ENCODE peak calls at places on chromosomes 11 and 22, in four cellular contexts. V is bronchial epithelial cell, D is IMR-90, G is ovary. O is an unnamed sample.

GRCh38 chr11:16352707-16353106 is 3.6 kb downstream of the SOX6 start:
- DNase-seq in V (no peak), D (no peak), G (no peak), O (no peak)

GRCh38 chr11:65277878-65278277 is 16.1 kb downstream of the POLA2 start:
- DNase-seq in G (no peak), V (no peak), D (no peak), O (no peak)

GRCh38 chr11:132621976-132622375 is 910.3 kb downstream of the OPCML start:
- DNase-seq in D (no peak), G (no peak), V (no peak), O (no peak)

GRCh38 chr11:127108838-127109237 is 108.3 kb upstream of the KIRREL3 start:
- DNase-seq in D (no peak), G (no peak), V (no peak), O (no peak)

GRCh38 chr22:19478466-19479357 is at the start of gene UFD1:
- DNase-seq in V (no peak), D (peak), G (peak), O (peak)

GRCh38 chr22:45096256-45096907 is 67.3 kb upstream of the NUP50 start:
- DNase-seq in V (peak), D (peak), G (peak), O (peak)

GRCh38 chr11:57430946-57431345 is 4.0 kb upstream of the SLC43A3 start:
- DNase-seq in D (no peak), G (no peak), V (no peak), O (no peak)

GRCh38 chr11:36292311-36292722 is 3.1 kb upstream of the COMMD9 start:
- DNase-seq in V (peak), D (peak), G (no peak), O (no peak)

GRCh38 chr22:23287136-23288095 is 107.1 kb downstream of the BCR start:
- DNase-seq in D (no peak), G (no peak), V (no peak), O (no peak)

GRCh38 chr11:131025020-131025419 is 108.7 kb upstream of the SNX19 start:
- DNase-seq in V (peak), G (no peak), D (peak), O (no peak)

GRCh38 chr22:29580200-29580810 is 608 bp downstream of the NIPSNAP1 start:
- DNase-seq in G (no peak), V (no peak), D (no peak), O (peak)

GRCh38 chr11:84437129-84438123 is 1151.3 kb upstream of the CCDC90B start:
- DNase-seq in G (no peak), V (peak), D (no peak), O (peak)

GRCh38 chr11:83070878-83071640 is 638 bp downstream of the RAB30 start:
- DNase-seq in G (peak), V (peak), D (peak), O (peak)

GRCh38 chr11:68373189-68373809 is 60.9 kb downstream of the LRP5 start:
- DNase-seq in G (peak), D (peak), V (no peak), O (no peak)

GRCh38 chr11:117901601-117902000 is 25.1 kb upstream of the FXYD6 start:
- DNase-seq in G (no peak), V (no peak), D (no peak), O (no peak)

GRCh38 chr11:64960719-64961118 is 11.2 kb downstream of the MAJIN start:
- DNase-seq in G (no peak), D (no peak), V (no peak), O (no peak)

GRCh38 chr11:93348931-93349330 is 18.4 kb downstream of the DEUP1 start:
- DNase-seq in V (no peak), G (no peak), D (no peak), O (no peak)

GRCh38 chr11:128388182-128388815 is 199.1 kb downstream of the ETS1 start:
- DNase-seq in V (no peak), G (no peak), D (no peak), O (no peak)

GRCh38 chr11:74142624-74143023 is 28.2 kb downstream of the C2CD3 start:
- DNase-seq in D (peak), V (peak), G (no peak), O (no peak)

GRCh38 chr22:48495751-48496080 is 1332.0 kb downstream of the BRD1 start:
- DNase-seq in D (no peak), G (no peak), V (no peak), O (no peak)

GRCh38 chr11:117643606-117644300 is 153.3 kb downstream of the DSCAML1 start:
- DNase-seq in G (no peak), V (no peak), D (no peak), O (no peak)

GRCh38 chr22:36977401-36977861 is 41.8 kb downstream of the TST start:
- DNase-seq in V (peak), G (peak), D (peak), O (peak)

GRCh38 chr11:64850979-64851567 is 6.6 kb upstream of the CDC42BPG start:
- DNase-seq in G (no peak), D (no peak), V (no peak), O (no peak)

GRCh38 chr22:20132686-20133246 is 1.2 kb downstream of the ZDHHC8 start:
- DNase-seq in G (no peak), V (no peak), D (no peak), O (no peak)

GRCh38 chr11:125871391-125872137 is 15.9 kb upstream of the HYLS1 start:
- DNase-seq in D (peak), G (no peak), V (no peak), O (peak)

GRCh38 chr22:45857519-45857918 is 119.4 kb downstream of the WNT7B start:
- DNase-seq in D (no peak), G (no peak), V (no peak), O (no peak)

GRCh38 chr11:13215157-13215556 is 62.4 kb upstream of the BMAL1 start:
- DNase-seq in D (peak), G (no peak), V (peak), O (no peak)

GRCh38 chr11:73284106-73284505 is 12.0 kb downstream of the P2RY6 start:
- DNase-seq in G (no peak), D (no peak), V (no peak), O (no peak)

GRCh38 chr11:914747-915493 is 4.3 kb upstream of the CHID1 start:
- DNase-seq in V (no peak), D (no peak), G (no peak), O (no peak)

GRCh38 chr11:134843735-134844134 is 431.7 kb upstream of the B3GAT1 start:
- DNase-seq in D (no peak), G (no peak), V (no peak), O (no peak)

GRCh38 chr11:1826552-1827094 is 8.2 kb upstream of the SYT8 start:
- DNase-seq in D (peak), G (no peak), V (peak), O (peak)

GRCh38 chr11:76208829-76209670 is 2.7 kb upstream of the WNT11 start:
- DNase-seq in D (peak), G (peak), V (no peak), O (peak)

GRCh38 chr22:46849951-46850350 is 87.5 kb downstream of the TBC1D22A start:
- DNase-seq in D (no peak), V (no peak), G (no peak), O (no peak)

GRCh38 chr11:70233511-70233919 is 30.4 kb downstream of the FADD start:
- DNase-seq in V (peak), G (no peak), D (peak), O (no peak)

GRCh38 chr11:108624196-108624925 is 30.8 kb upstream of the EXPH5 start:
- DNase-seq in V (no peak), D (no peak), G (no peak), O (no peak)

GRCh38 chr11:11243790-11244469 is 109.1 kb downstream of the CSNK2A3 start:
- DNase-seq in D (no peak), G (peak), V (peak), O (peak)

GRCh38 chr11:78957481-78958245 is 383.0 kb upstream of the NARS2 start:
- DNase-seq in V (peak), D (peak), G (no peak), O (no peak)

GRCh38 chr11:61161190-61162091 is at the start of gene VPS37C:
- DNase-seq in D (peak), G (peak), V (peak), O (peak)
- TF ChIP-seq CTCF in D (no peak), G (peak), V (peak), O (no peak)

GRCh38 chr11:45213316-45213665 is 66.9 kb downstream of the PRDM11 start:
- DNase-seq in D (no peak), V (no peak), G (no peak), O (no peak)
- TF ChIP-seq CTCF in D (no peak), V (no peak), G (no peak), O (no peak)

GRCh38 chr11:120798854-120799253 is 225.0 kb upstream of the TBCEL start:
- DNase-seq in G (no peak), V (no peak), D (no peak), O (no peak)

GRCh38 chr11:120797133-120797532 is 226.8 kb upstream of the TBCEL start:
- DNase-seq in V (no peak), G (no peak), D (no peak), O (no peak)

GRCh38 chr11:120805960-120806555 is 217.8 kb upstream of the TBCEL start:
- DNase-seq in G (no peak), V (no peak), D (no peak), O (no peak)

GRCh38 chr11:120800206-120800605 is 223.7 kb upstream of the TBCEL start:
- DNase-seq in V (no peak), G (no peak), D (no peak), O (no peak)

DNA sequence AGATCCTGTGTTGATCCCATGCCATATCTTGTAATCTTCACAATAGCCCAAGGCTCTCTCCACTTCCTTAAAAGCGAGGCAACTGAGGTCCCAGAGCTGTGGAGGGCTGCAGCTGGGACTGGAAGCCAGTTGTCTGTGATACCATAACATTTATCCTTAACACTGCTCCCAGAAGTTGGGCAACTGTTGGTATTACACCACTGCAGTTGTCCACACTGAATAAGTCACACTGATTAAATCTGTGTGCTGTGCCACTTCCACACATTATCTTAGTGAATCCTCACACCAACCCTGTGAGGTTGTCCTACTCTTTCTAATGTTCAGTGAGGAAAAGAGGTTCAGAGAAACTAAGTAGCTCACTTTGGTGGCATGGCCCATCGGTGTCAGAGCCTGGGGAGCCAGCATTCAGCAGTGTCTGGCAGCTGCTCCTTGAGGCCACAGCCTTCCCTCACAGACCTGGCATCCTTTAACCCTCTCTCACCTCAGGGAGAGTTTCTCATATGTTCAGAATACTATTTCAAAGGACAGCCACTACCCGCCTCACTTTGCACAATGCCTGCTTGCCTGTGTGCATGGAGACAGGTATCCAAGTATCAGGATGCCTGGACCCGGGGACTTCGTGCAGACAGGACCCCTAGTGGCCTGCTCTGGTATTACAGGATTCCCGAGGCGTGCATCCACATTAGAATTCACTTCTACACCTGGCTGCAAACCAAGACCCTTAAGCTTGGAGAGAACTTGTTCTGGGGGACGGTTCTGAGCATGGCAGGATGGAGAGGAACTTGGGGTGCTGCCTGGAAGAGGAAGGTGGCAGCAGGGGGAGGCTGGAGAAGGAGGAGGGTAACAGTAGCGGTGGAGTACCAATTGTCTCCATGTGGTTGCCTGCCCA is 221.9 kb upstream of the TBCEL start:
- DNase-seq in G (peak), D (peak), V (peak), O (peak)
- TF ChIP-seq CTCF in G (peak), D (peak), V (peak), O (peak)

DNA sequence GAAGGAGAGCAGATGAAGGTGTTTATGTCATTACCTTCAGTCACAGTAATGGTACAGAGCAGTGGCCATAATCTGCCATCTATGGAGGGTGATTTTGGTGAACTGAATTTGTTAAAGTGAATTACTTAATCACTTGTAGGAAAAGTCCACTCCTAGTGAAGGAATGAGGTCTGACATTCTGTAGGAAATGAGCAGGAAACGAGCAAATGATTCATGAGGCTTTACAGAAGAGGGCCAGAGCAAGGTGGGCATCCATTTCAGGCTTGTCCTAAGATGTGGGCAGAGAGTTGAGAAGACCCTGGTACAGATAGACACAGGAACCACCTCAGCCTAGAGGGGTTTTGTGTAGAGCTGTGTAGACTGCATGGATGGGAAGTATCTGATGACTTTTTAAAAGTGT is 6.0 kb upstream of the SGSM3 start:
- DNase-seq in V (no peak), G (no peak), D (no peak), O (no peak)
- TF ChIP-seq CTCF in V (no peak), G (no peak), D (no peak), O (no peak)

GRCh38 chr11:44855138-44855849 is 95.4 kb downstream of the TP53I11 start:
- DNase-seq in G (no peak), D (peak), V (no peak), O (no peak)

GRCh38 chr11:44852159-44852707 is 98.5 kb downstream of the TP53I11 start:
- DNase-seq in G (no peak), V (peak), D (peak), O (no peak)

GRCh38 chr11:44854146-44854545 is 96.5 kb downstream of the TP53I11 start:
- DNase-seq in D (no peak), G (no peak), V (no peak), O (no peak)

GRCh38 chr11:44852952-44853351 is 97.7 kb downstream of the TP53I11 start:
- DNase-seq in D (no peak), G (no peak), V (no peak), O (no peak)

GRCh38 chr11:44853674-44854073 is 97.0 kb downstream of the TP53I11 start:
- DNase-seq in V (no peak), G (no peak), D (no peak), O (no peak)
- TF ChIP-seq CTCF in V (no peak), G (no peak), D (no peak), O (no peak)

GRCh38 chr11:81963018-81963417 is 770.6 kb downstream of the FAM181B start:
- DNase-seq in V (peak), G (no peak), D (no peak), O (no peak)
- TF ChIP-seq CTCF in V (peak), G (no peak), D (no peak), O (no peak)

GRCh38 chr11:96341237-96342130 is 1.5 kb downstream of the MAML2 start:
- DNase-seq in G (peak), V (no peak), D (peak), O (peak)
- TF ChIP-seq CTCF in G (no peak), V (peak), D (peak), O (peak)

GRCh38 chr22:35045451-35045850 is 20.5 kb upstream of the ISX start:
- DNase-seq in V (no peak), G (no peak), D (no peak), O (no peak)

GRCh38 chr22:35043932-35044319 is 22.0 kb upstream of the ISX start:
- DNase-seq in G (no peak), D (no peak), V (no peak), O (no peak)

GRCh38 chr22:35044607-35045390 is 21.2 kb upstream of the ISX start:
- DNase-seq in D (no peak), G (no peak), V (no peak), O (no peak)

GRCh38 chr22:35046744-35047462 is 19.1 kb upstream of the ISX start:
- DNase-seq in V (no peak), G (no peak), D (no peak), O (no peak)

DNA sequence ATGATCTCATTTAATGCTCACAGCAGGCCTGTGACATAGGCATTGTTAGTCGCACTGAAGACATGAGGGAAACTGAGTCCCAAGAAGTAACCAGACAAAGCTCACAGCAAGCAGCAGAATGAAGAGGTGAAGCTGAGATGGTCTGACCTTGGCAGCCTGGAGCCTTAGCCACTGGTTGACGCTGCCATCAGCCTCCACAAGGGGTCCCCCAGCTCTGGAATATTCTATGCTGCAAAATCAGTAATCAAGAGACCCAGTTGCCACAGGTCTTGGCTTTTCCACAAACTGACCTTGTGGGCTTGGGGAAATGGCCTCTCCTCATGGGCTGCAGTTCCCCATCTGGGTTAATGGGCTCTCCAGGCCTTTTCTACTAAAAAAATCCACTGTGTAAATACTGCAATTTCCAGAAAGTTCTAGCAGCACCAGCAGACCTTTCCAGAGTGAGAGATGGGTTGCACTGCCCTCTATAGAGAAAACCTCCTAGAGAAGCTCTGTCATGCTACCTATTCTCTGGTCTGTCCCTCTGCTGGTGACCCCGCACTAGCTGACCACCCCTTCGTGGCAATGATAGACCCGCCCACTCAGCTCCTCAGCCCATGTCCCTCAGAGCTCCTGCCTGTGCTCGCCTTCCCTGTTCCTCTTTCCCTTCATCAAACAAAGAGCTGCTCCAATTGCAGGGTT is 22.6 kb upstream of the ISX start:
- DNase-seq in D (no peak), V (no peak), G (no peak), O (no peak)
- TF ChIP-seq CTCF in D (no peak), V (no peak), G (no peak), O (no peak)

O was measured in body of pancreas.